ENCODE peak calls at places on chromosomes 13 and 19, in eight cellular contexts. Z is cardiac fibroblast; I is stimulated activated CD4-positive, alpha-beta T cell treated with anti-CD3 and anti-CD28 coated beads, TNF-alpha, amount 100 ng/mL, for 1 hour; V is activated CD8-positive, alpha-beta memory T cell treated with anti-CD3 and anti-CD28 coated beads, Interleukin-2, amount 50 U/mL, for 48 hours; B is B cell; W is CD4-positive, alpha-beta memory T cell; U is activated naive CD4-positive, alpha-beta T cell treated with anti-CD3 and anti-CD28 coated beads, Interleukin-2, amount 10 ng/mL, durations not matched to agents 7 days and 5 days; L is NCI-H2227 treated with DMSO at 0.1 percent for 48 hours. Y is an unnamed sample.

GRCh38 chr19:50401505-50402450 is 17.0 kb upstream of the SPIB start:
- DNase-seq in Z (no peak), I (no peak), V (no peak), B (no peak), W (no peak), U (no peak), L (no peak), Y (no peak)

GRCh38 chr19:3262362-3262761 is 37.9 kb downstream of the CELF5 start:
- DNase-seq in Z (no peak), I (no peak), V (no peak), B (no peak), W (no peak), U (no peak), L (no peak), Y (no peak)

GRCh38 chr13:81745391-81745790 is 1404.5 kb upstream of the SPRY2 start:
- DNase-seq in Z (no peak), I (no peak), V (no peak), B (no peak), W (no peak), U (no peak), L (no peak), Y (no peak)

GRCh38 chr13:74987124-74987690 is 494.8 kb downstream of the TBC1D4 start:
- DNase-seq in Z (no peak), I (no peak), V (no peak), B (no peak), W (no peak), U (no peak), L (no peak), Y (no peak)

GRCh38 chr19:16078759-16079707 is 2.7 kb downstream of the TPM4 start:
- DNase-seq in Z (peak; percentile 98), I (no peak), V (peak; percentile 70), B (peak; percentile 70), W (peak; percentile 86), U (peak; percentile 85), L (peak; percentile 14), Y (peak; percentile 97)

GRCh38 chr19:16566161-16566560 is 6.1 kb downstream of the SLC35E1 start:
- DNase-seq in Z (no peak), I (no peak), V (peak; percentile 73), B (peak; percentile 56), W (peak; percentile 90), U (peak; percentile 93), L (no peak), Y (no peak)

GRCh38 chr19:584240-585001 is 5.3 kb upstream of the HCN2 start:
- DNase-seq in Z (peak; percentile 61), I (peak; percentile 57), V (peak; percentile 89), B (peak; percentile 61), W (peak; percentile 59), U (peak; percentile 75), L (no peak), Y (peak; percentile 33)

GRCh38 chr13:112679381-112679780 is 10.5 kb upstream of the ATP11A start:
- DNase-seq in Z (no peak), I (no peak), V (no peak), B (peak; percentile 23), W (no peak), U (no peak), L (no peak), Y (no peak)

GRCh38 chr19:6739884-6740588 is 556 bp downstream of the TRIP10 start:
- DNase-seq in Z (no peak), I (no peak), V (no peak), B (no peak), W (no peak), U (peak; percentile 47), L (no peak), Y (no peak)

GRCh38 chr13:109204252-109204651 is 574.8 kb downstream of the MYO16 start:
- DNase-seq in Z (no peak), I (no peak), V (no peak), B (no peak), W (no peak), U (no peak), L (no peak), Y (no peak)

GRCh38 chr19:55251296-55252081 is 7.3 kb downstream of the PPP6R1 start:
- DNase-seq in Z (peak; percentile 19), I (no peak), V (peak; percentile 71), B (peak; percentile 56), W (peak; percentile 21), U (peak; percentile 57), L (no peak), Y (no peak)

GRCh38 chr19:44573647-44574046 is 39.7 kb upstream of the IGSF23 start:
- DNase-seq in Z (peak; percentile 31), I (no peak), V (no peak), B (no peak), W (no peak), U (no peak), L (no peak), Y (no peak)

GRCh38 chr13:66349945-66350344 is 880.2 kb downstream of the PCDH9 start:
- DNase-seq in Z (no peak), I (no peak), V (no peak), B (no peak), W (no peak), U (no peak), L (no peak), Y (no peak)

GRCh38 chr13:109145631-109146030 is 516.2 kb downstream of the MYO16 start:
- DNase-seq in Z (peak; percentile 85), I (no peak), V (no peak), B (no peak), W (peak; percentile 1), U (peak; percentile 29), L (no peak), Y (no peak)

GRCh38 chr19:58361900-58362271 is 665 bp downstream of the ZNF497 start:
- DNase-seq in Z (peak; percentile 67), I (no peak), V (peak; percentile 84), B (peak; percentile 61), W (peak; percentile 20), U (peak; percentile 52), L (peak; percentile 89), Y (peak; percentile 70)

GRCh38 chr19:19217110-19217509 is 5.4 kb downstream of the NCAN start:
- DNase-seq in Z (peak; percentile 33), I (no peak), V (no peak), B (no peak), W (no peak), U (no peak), L (no peak), Y (no peak)

GRCh38 chr19:10520652-10521318 is 3.5 kb upstream of the S1PR5 start:
- DNase-seq in Z (no peak), I (no peak), V (no peak), B (no peak), W (no peak), U (no peak), L (no peak), Y (peak; percentile 28)

GRCh38 chr19:14102102-14102696 is 11.6 kb upstream of the SAMD1 start:
- DNase-seq in Z (peak; percentile 33), I (no peak), V (no peak), B (no peak), W (no peak), U (no peak), L (no peak), Y (no peak)

GRCh38 chr13:59771272-59771671 is 392.5 kb downstream of the DIAPH3 start:
- DNase-seq in Z (peak; percentile 48), I (no peak), V (no peak), B (no peak), W (no peak), U (no peak), L (peak; percentile 9), Y (no peak)

GRCh38 chr19:40702337-40703012 is 12.0 kb upstream of the NUMBL start:
- DNase-seq in Z (peak; percentile 54), I (no peak), V (no peak), B (no peak), W (no peak), U (no peak), L (peak; percentile 79), Y (no peak)

GRCh38 chr19:51441410-51442390 is 16.6 kb downstream of the SIGLEC8 start:
- DNase-seq in Z (no peak), I (peak; percentile 61), V (peak; percentile 90), B (peak; percentile 79), W (peak; percentile 82), U (peak; percentile 91), L (no peak), Y (no peak)

GRCh38 chr19:19677579-19677978 is 8.9 kb downstream of the ZNF101 start:
- DNase-seq in Z (no peak), I (no peak), V (peak; percentile 43), B (no peak), W (no peak), U (no peak), L (no peak), Y (no peak)

GRCh38 chr13:109256866-109257760 is 529.3 kb downstream of the IRS2 start:
- DNase-seq in Z (peak; percentile 98), I (no peak), V (no peak), B (no peak), W (no peak), U (no peak), L (no peak), Y (peak; percentile 38)

GRCh38 chr13:20397896-20398295 is 127.8 kb downstream of the CRYL1 start:
- DNase-seq in Z (no peak), I (no peak), V (no peak), B (no peak), W (no peak), U (no peak), L (no peak), Y (no peak)

GRCh38 chr13:24251525-24251924 is 57.9 kb upstream of the C1QTNF9 start:
- DNase-seq in Z (no peak), I (peak; percentile 52), V (peak; percentile 82), B (no peak), W (peak; percentile 90), U (peak; percentile 93), L (no peak), Y (no peak)

GRCh38 chr13:93227280-93227905 is 786 bp downstream of the GPC6 start:
- DNase-seq in Z (peak; percentile 67), I (no peak), V (no peak), B (no peak), W (no peak), U (no peak), L (peak; percentile 63), Y (peak; percentile 59)

GRCh38 chr13:53781941-53782340 is 753.3 kb downstream of the OLFM4 start:
- DNase-seq in Z (no peak), I (no peak), V (no peak), B (no peak), W (no peak), U (no peak), L (no peak), Y (no peak)